ENCODE peak calls at places on chromosomes 4 and X, in seven cellular contexts. X, I, Q, F, Y, H and M are unnamed samples.

GRCh38 chr4:8267077-8267476 is 2.5 kb upstream of the HTRA3 start:
- DNase-seq in H (peak; percentile 88), I (peak; percentile 22), X (peak; percentile 93), Y (no peak), Q (no peak), F (peak; percentile 16), M (no peak)

GRCh38 chr4:105620640-105621323 is 68.4 kb downstream of the ARHGEF38 start:
- DNase-seq in F (no peak), X (no peak), I (peak; percentile 88), Y (no peak), Q (no peak), H (no peak), M (no peak)

GRCh38 chrX:72003811-72004750 is 93.4 kb downstream of the NHSL2 start:
- DNase-seq in Q (no peak), X (peak; percentile 80), Y (no peak), F (no peak), I (peak; percentile 56), H (no peak), M (no peak)

GRCh38 chr4:40698733-40699132 is 51.0 kb upstream of the NSUN7 start:
- DNase-seq in H (no peak), F (no peak), Y (no peak), X (no peak), I (no peak), Q (no peak), M (no peak)

GRCh38 chr4:102165584-102165983 is 179.7 kb downstream of the SLC39A8 start:
- DNase-seq in X (no peak), Y (no peak), I (no peak), Q (no peak), H (no peak), F (no peak), M (no peak)

GRCh38 chr4:8240211-8241041 is 29.1 kb upstream of the HTRA3 start:
- DNase-seq in Y (no peak), F (no peak), Q (peak; percentile 29), H (no peak), I (no peak), X (peak; percentile 55), M (no peak)

GRCh38 chr4:171650543-171650942 is 162.7 kb upstream of the GALNTL6 start:
- DNase-seq in Y (no peak), F (no peak), I (no peak), H (peak; percentile 44), Q (no peak), X (no peak), M (no peak)

GRCh38 chr4:48931459-48931858 is 24.9 kb upstream of the OCIAD2 start:
- DNase-seq in H (no peak), Q (no peak), X (no peak), I (no peak), Y (no peak), F (no peak), M (no peak)

GRCh38 chr4:144289687-144290433 is 149.3 kb upstream of the GYPA start:
- DNase-seq in Q (no peak), H (no peak), F (no peak), Y (no peak), I (peak; percentile 18), X (no peak), M (no peak)

GRCh38 chr4:172515266-172515879 is 653.2 kb upstream of the GALNT7 start:
- DNase-seq in Y (no peak), I (peak; percentile 61), Q (no peak), F (no peak), X (no peak), H (no peak), M (no peak)

GRCh38 chrX:84064164-84064563 is 123.8 kb downstream of the RPS6KA6 start:
- DNase-seq in H (no peak), Y (no peak), X (no peak), F (no peak), Q (no peak), I (no peak), M (no peak)

GRCh38 chr4:1866095-1866755 is 5.0 kb upstream of the NSD2 start:
- DNase-seq in F (no peak), Y (no peak), X (no peak), Q (no peak), I (no peak), H (no peak), M (no peak)

GRCh38 chr4:52711271-52711670 is 40.0 kb downstream of the ERVMER34-1 start:
- DNase-seq in H (no peak), Y (no peak), F (no peak), X (no peak), I (no peak), Q (no peak), M (no peak)

GRCh38 chr4:28269426-28269825 is 1408.8 kb downstream of the STIM2 start:
- DNase-seq in I (no peak), F (no peak), Y (no peak), H (no peak), Q (no peak), X (no peak), M (no peak)

GRCh38 chrX:148940411-148940996 is 440.1 kb downstream of the AFF2 start:
- DNase-seq in I (peak; percentile 18), X (no peak), F (no peak), Y (no peak), H (no peak), Q (no peak), M (no peak)

GRCh38 chr4:8434251-8435073 is 6.1 kb downstream of the ACOX3 start:
- DNase-seq in H (no peak), X (no peak), Q (no peak), F (no peak), Y (no peak), I (no peak), M (no peak)

GRCh38 chr4:48360285-48360965 is 19.1 kb downstream of the SLAIN2 start:
- DNase-seq in X (no peak), Q (no peak), F (no peak), H (no peak), Y (no peak), I (peak; percentile 86), M (no peak)

GRCh38 chr4:68074397-68074796 is 55.3 kb downstream of the TMPRSS11F start:
- DNase-seq in H (no peak), Y (no peak), I (no peak), X (no peak), F (no peak), Q (no peak), M (no peak)

GRCh38 chr4:183996868-183997267 is 91.8 kb downstream of the STOX2 start:
- DNase-seq in X (no peak), I (no peak), Y (no peak), Q (no peak), F (no peak), H (no peak), M (no peak)

GRCh38 chr4:155734065-155734464 is 24.8 kb upstream of the GUCY1B1 start:
- DNase-seq in X (no peak), Y (no peak), Q (no peak), H (no peak), F (no peak), I (no peak), M (no peak)

GRCh38 chr4:85650908-85651307 is 176.0 kb downstream of the ARHGAP24 start:
- DNase-seq in I (no peak), X (no peak), F (no peak), H (no peak), Y (no peak), Q (no peak), M (no peak)

GRCh38 chr4:187544461-187545053 is 451.0 kb upstream of the ZFP42 start:
- DNase-seq in I (no peak), H (no peak), Q (no peak), Y (no peak), F (no peak), X (no peak), M (no peak)

GRCh38 chr4:119646347-119647071 is 17.9 kb upstream of the PDE5A start:
- DNase-seq in H (no peak), Y (no peak), X (peak; percentile 44), I (peak; percentile 83), F (no peak), Q (no peak), M (no peak)

GRCh38 chr4:172683016-172683415 is 485.6 kb upstream of the GALNT7 start:
- DNase-seq in H (no peak), Q (no peak), I (peak; percentile 29), F (no peak), Y (no peak), X (no peak), M (no peak)

GRCh38 chr4:147749811-147750321 is 18.0 kb downstream of the ARHGAP10 start:
- DNase-seq in H (peak; percentile 48), Q (no peak), I (no peak), F (peak; percentile 29), X (no peak), Y (no peak), M (no peak)

GRCh38 chr4:25439913-25440477 is 62.9 kb downstream of the ANAPC4 start:
- DNase-seq in Y (no peak), I (peak; percentile 71), F (peak; percentile 75), H (peak; percentile 80), Q (no peak), X (no peak), M (peak; percentile 76)

GRCh38 chr4:123986268-123986798 is 589.7 kb downstream of the SPRY1 start:
- DNase-seq in F (no peak), X (peak; percentile 65), Y (no peak), H (no peak), I (peak; percentile 96), Q (no peak), M (no peak)

GRCh38 chr4:94459462-94460161 is 7.9 kb downstream of the PDLIM5 start:
- DNase-seq in H (no peak), I (no peak), X (no peak), Y (no peak), F (no peak), Q (no peak), M (no peak)

GRCh38 chr4:76549765-76550164 is 114.7 kb downstream of the SHROOM3 start:
- DNase-seq in Y (no peak), I (no peak), Q (no peak), H (no peak), X (no peak), F (no peak), M (no peak)

GRCh38 chr4:74297556-74297955 is 10.7 kb upstream of the EPGN start:
- DNase-seq in I (no peak), Q (no peak), Y (no peak), H (no peak), X (no peak), F (no peak), M (no peak)

GRCh38 chr4:109614466-109614865 is 54.4 kb downstream of the MCUB start:
- DNase-seq in F (no peak), Q (no peak), Y (no peak), X (no peak), I (no peak), H (no peak), M (no peak)

GRCh38 chr4:119103263-119103662 is 32.4 kb upstream of the MYOZ2 start:
- DNase-seq in Q (no peak), Y (no peak), H (no peak), X (peak; percentile 31), I (peak; percentile 97), F (no peak), M (no peak)

GRCh38 chr4:4377683-4378082 is 9.2 kb upstream of the NSG1 start:
- DNase-seq in Y (no peak), F (no peak), Q (no peak), I (no peak), X (peak; percentile 78), H (no peak), M (no peak)

GRCh38 chrX:47571215-47571614 is 10.2 kb downstream of the ARAF start:
- DNase-seq in Q (no peak), H (no peak), X (no peak), I (no peak), Y (no peak), F (no peak), M (no peak)

GRCh38 chr4:38983756-38984647 is 48.2 kb downstream of the TMEM156 start:
- DNase-seq in X (no peak), I (peak; percentile 47), Y (no peak), H (no peak), F (no peak), Q (no peak), M (no peak)

GRCh38 chrX:110004210-110004609 is 1.3 kb downstream of the TMEM164 start:
- DNase-seq in X (peak; percentile 53), I (no peak), Q (no peak), F (no peak), H (no peak), Y (no peak), M (no peak)

GRCh38 chrX:54979432-54979831 is 14.6 kb downstream of the PFKFB1 start:
- DNase-seq in Y (no peak), H (no peak), Q (no peak), I (no peak), F (no peak), X (no peak), M (no peak)